ENCODE peak calls at places on chromosomes 5 and 9, in four cellular contexts. P, F, J and Z are unnamed samples.

GRCh38 chr5:37740331-37741066 is 99.3 kb downstream of the GDNF start:
- DNase-seq in J (no peak), P (peak; percentile 67), F (no peak), Z (no peak)

GRCh38 chr5:143964919-143965318 is 153.0 kb downstream of the HMHB1 start:
- DNase-seq in P (no peak), F (no peak), J (no peak), Z (no peak)

GRCh38 chr5:154278908-154279307 is 88.4 kb downstream of the GALNT10 start:
- DNase-seq in P (no peak), F (no peak), J (no peak), Z (no peak)

GRCh38 chr5:35096933-35097332 is 49.2 kb upstream of the AGXT2 start:
- DNase-seq in J (no peak), P (no peak), F (no peak), Z (no peak)

GRCh38 chr5:158301186-158301585 is 442.2 kb upstream of the CLINT1 start:
- DNase-seq in J (no peak), F (no peak), P (no peak), Z (no peak)

GRCh38 chr5:43772601-43773031 is 169.6 kb downstream of the NNT start:
- DNase-seq in F (no peak), J (no peak), P (peak; percentile 90), Z (no peak)

GRCh38 chr5:88804444-88804843 is 78.5 kb downstream of the MEF2C start:
- DNase-seq in F (no peak), J (no peak), P (no peak), Z (no peak)

GRCh38 chr5:143938230-143938629 is 126.3 kb downstream of the HMHB1 start:
- DNase-seq in P (no peak), F (no peak), J (no peak), Z (no peak)

GRCh38 chr9:101307041-101307440 is 77.8 kb downstream of the BAAT start:
- DNase-seq in J (no peak), F (no peak), P (no peak), Z (no peak)

GRCh38 chr5:1052076-1052475 is 43.5 kb downstream of the NKD2 start:
- DNase-seq in J (no peak), F (no peak), P (no peak), Z (no peak)

GRCh38 chr9:68547417-68547816 is 6.7 kb upstream of the TMEM252 start:
- DNase-seq in P (no peak), F (no peak), J (no peak), Z (no peak)

GRCh38 chr5:38888023-38888422 is 42.2 kb downstream of the OSMR start:
- DNase-seq in F (no peak), P (no peak), J (no peak), Z (no peak)

GRCh38 chr5:120017523-120017922 is 388.2 kb downstream of the FAM170A start:
- DNase-seq in F (no peak), J (no peak), P (peak; percentile 10), Z (no peak)

GRCh38 chr9:98037362-98037761 is 19.2 kb upstream of the NANS start:
- DNase-seq in F (no peak), J (no peak), P (peak; percentile 60), Z (no peak)

GRCh38 chr9:94685359-94685758 is 41.1 kb upstream of the AOPEP start:
- DNase-seq in J (no peak), P (no peak), F (no peak), Z (no peak)

GRCh38 chr5:172048539-172049101 is 42.2 kb upstream of the FBXW11 start:
- DNase-seq in P (peak; percentile 41), J (no peak), F (no peak), Z (no peak)

GRCh38 chr5:50990296-50990924 is 324.0 kb downstream of the PARP8 start:
- DNase-seq in F (no peak), J (no peak), P (no peak), Z (no peak)

GRCh38 chr5:115855959-115856358 is 14.2 kb downstream of the AP3S1 start:
- DNase-seq in J (no peak), P (peak; percentile 55), F (no peak), Z (no peak)

GRCh38 chr5:119383008-119383407 is 27.2 kb downstream of the TNFAIP8 start:
- DNase-seq in F (no peak), P (no peak), J (no peak), Z (no peak)

GRCh38 chr5:149820536-149821503 is 90.7 kb downstream of the PPARGC1B start:
- DNase-seq in F (no peak), P (no peak), J (no peak), Z (no peak)

GRCh38 chr5:34061993-34062392 is 19.0 kb upstream of the C1QTNF3 start:
- DNase-seq in J (no peak), F (no peak), P (no peak), Z (no peak)

GRCh38 chr5:131148835-131149234 is 16.2 kb downstream of the HINT1 start:
- DNase-seq in F (no peak), P (no peak), J (no peak), Z (no peak)

GRCh38 chr9:125377584-125378250 is 116.1 kb downstream of the GAPVD1 start:
- DNase-seq in F (no peak), P (no peak), J (no peak), Z (no peak)

GRCh38 chr5:90294604-90295003 is 115.0 kb downstream of the CETN3 start:
- DNase-seq in J (no peak), P (no peak), F (no peak), Z (no peak)

GRCh38 chr5:66595877-66596790 is at the start of gene MAST4:
- DNase-seq in P (peak; percentile 93), J (peak; percentile 18), F (peak; percentile 93), Z (peak; percentile 95)

GRCh38 chr5:58773744-58774441 is 191.0 kb downstream of the RAB3C start:
- DNase-seq in P (peak; percentile 29), J (no peak), F (no peak), Z (no peak)